ENCODE peak calls at places on chromosome 20, in seven cellular contexts. O is HCT116, W is sigmoid colon, D is breast epithelium, R is stomach, Z is SK-N-SH, F is K562. J is an unnamed sample.

GRCh38 chr20:62485062-62485700 is 9.4 kb upstream of the GATA5 start:
- DNase-seq in O (no peak), W (no peak), D (no peak), R (peak), Z (no peak), F (peak), J (no peak)

GRCh38 chr20:32623667-32624157 is 38.6 kb upstream of the NOL4L start:
- DNase-seq in O (no peak), W (no peak), D (no peak), R (peak), Z (no peak), F (no peak), J (no peak)

GRCh38 chr20:16407251-16408067 is 165.8 kb downstream of the KIF16B start:
- DNase-seq in O (no peak), W (no peak), D (no peak), R (no peak), Z (no peak), F (no peak), J (no peak)

GRCh38 chr20:37977786-37978185 is 55.5 kb downstream of the TTI1 start:
- DNase-seq in O (no peak), W (no peak), D (no peak), R (no peak), Z (no peak), F (no peak), J (no peak)

GRCh38 chr20:37571033-37571432 is 43.4 kb upstream of the BLCAP start:
- DNase-seq in O (no peak), W (no peak), D (no peak), R (peak), Z (no peak), F (no peak), J (no peak)

GRCh38 chr20:23937303-23938117 is 51.1 kb downstream of the GGTLC1 start:
- DNase-seq in O (peak), W (no peak), D (peak), R (peak), Z (peak), F (peak), J (peak)

GRCh38 chr20:577167-577791 is 32.8 kb downstream of the TCF15 start:
- DNase-seq in O (peak), W (no peak), D (no peak), R (no peak), Z (no peak), F (peak), J (peak)

GRCh38 chr20:1920252-1920651 is 25.0 kb downstream of the SIRPA start:
- DNase-seq in O (no peak), W (no peak), D (no peak), R (no peak), Z (no peak), F (no peak), J (no peak)

GRCh38 chr20:43849496-43850197 is 65.0 kb upstream of the TOX2 start:
- DNase-seq in O (no peak), W (no peak), D (no peak), R (no peak), Z (no peak), F (no peak), J (no peak)
- H3K27ac ChIP-seq in O (no peak), W (no peak), D (peak), R (peak), Z (no peak), F (no peak), J (no peak)

GRCh38 chr20:17510548-17510947 is 20.6 kb downstream of the BFSP1 start:
- DNase-seq in O (no peak), W (peak), D (no peak), R (no peak), Z (no peak), F (no peak), J (no peak)
- TF ChIP-seq POLR2AphosphoS5 in O (no peak), W (no peak), D (no peak), R (no peak), Z (no peak), F (no peak), J (no peak)

GRCh38 chr20:51945881-51946280 is 143.6 kb upstream of the SALL4 start:
- DNase-seq in O (no peak), W (no peak), D (no peak), R (no peak), Z (no peak), F (no peak), J (no peak)

GRCh38 chr20:51953731-51954340 is 151.5 kb upstream of the SALL4 start:
- DNase-seq in O (no peak), W (no peak), D (no peak), R (no peak), Z (no peak), F (no peak), J (no peak)

GRCh38 chr20:51955756-51956155 is 153.4 kb upstream of the SALL4 start:
- DNase-seq in O (no peak), W (no peak), D (no peak), R (no peak), Z (no peak), F (no peak), J (no peak)

GRCh38 chr20:51946581-51946980 is 144.3 kb upstream of the SALL4 start:
- DNase-seq in O (no peak), W (no peak), D (no peak), R (no peak), Z (no peak), F (no peak), J (no peak)

GRCh38 chr20:51950926-51951325 is 148.6 kb upstream of the SALL4 start:
- DNase-seq in O (no peak), W (no peak), D (no peak), R (no peak), Z (no peak), F (no peak), J (no peak)
- H3K27ac ChIP-seq in O (no peak), W (no peak), D (no peak), R (no peak), Z (no peak), F (no peak), J (no peak)

GRCh38 chr20:33838035-33838864 is 27.1 kb downstream of the CHMP4B start:
- DNase-seq in O (no peak), W (no peak), D (no peak), R (no peak), Z (no peak), F (no peak), J (no peak)

GRCh38 chr20:33841439-33841799 is 30.3 kb downstream of the CHMP4B start:
- DNase-seq in O (no peak), W (peak), D (no peak), R (no peak), Z (no peak), F (no peak), J (no peak)

GRCh38 chr20:33839591-33839990 is 28.4 kb downstream of the CHMP4B start:
- DNase-seq in O (no peak), W (no peak), D (no peak), R (peak), Z (peak), F (no peak), J (no peak)

GRCh38 chr20:33842346-33842745 is 31.2 kb downstream of the CHMP4B start:
- DNase-seq in O (no peak), W (peak), D (no peak), R (no peak), Z (no peak), F (no peak), J (no peak)

DNA sequence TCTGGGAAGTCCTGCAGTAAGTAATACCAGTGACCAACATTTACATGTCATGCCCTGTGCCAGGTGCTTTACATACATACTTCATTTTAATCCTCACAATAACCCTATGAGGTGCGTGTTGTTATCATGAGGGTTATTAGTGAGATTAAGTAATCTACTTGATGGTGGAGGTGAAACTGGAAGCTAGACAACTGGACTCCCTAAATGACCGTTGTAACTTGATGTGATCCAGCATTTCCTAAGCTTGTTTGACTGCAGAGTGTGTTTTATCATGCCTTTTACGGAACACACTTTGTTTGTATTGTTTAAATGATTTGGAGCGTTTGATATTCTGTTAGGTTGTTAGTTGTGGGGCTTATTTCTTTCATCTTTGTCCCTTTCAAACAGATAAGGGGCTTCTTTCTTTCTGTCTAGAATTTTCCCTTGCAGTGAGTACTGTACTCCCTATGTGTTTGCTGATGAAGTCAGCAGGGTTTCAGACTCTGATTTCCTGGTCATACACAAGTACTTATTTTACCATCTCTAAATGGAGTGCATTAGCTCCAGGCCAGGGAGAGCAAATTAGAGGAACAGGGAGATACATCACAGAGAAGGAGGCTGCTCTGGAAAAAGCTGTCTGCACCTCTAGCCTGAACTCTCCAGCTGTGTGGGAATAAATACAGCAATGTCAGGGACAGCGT is 29.8 kb downstream of the CHMP4B start:
- DNase-seq in O (no peak), W (no peak), D (no peak), R (no peak), Z (peak), F (no peak), J (no peak)
- TF ChIP-seq POLR2AphosphoS5 in O (no peak), W (no peak), D (no peak), R (no peak), Z (no peak), F (no peak), J (no peak)

GRCh38 chr20:35171438-35171752 is 477 bp upstream of the PROCR start:
- DNase-seq in O (no peak), W (no peak), D (no peak), R (no peak), Z (no peak), F (no peak), J (no peak)
- H3K27ac ChIP-seq in O (peak), W (peak), D (peak), R (peak), Z (no peak), F (no peak), J (no peak)

DNA sequence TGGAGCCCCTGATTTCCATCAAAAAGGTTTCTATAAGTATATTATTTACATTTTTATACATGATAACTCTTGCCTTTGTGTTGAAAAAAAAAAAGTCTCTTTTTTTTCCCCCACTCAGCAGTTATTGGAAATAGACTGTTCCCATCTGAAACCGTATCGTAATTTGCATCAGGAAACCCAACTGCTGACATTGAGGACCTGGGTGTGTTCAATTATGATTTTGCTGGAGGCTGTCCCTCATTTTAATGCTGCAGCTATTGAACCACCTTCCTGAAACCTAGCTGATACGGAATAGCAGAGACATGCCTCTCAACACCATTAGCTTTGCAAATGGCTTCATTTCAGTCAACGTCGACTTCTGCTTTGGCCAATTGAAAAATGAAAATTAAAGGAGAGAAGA is 98.9 kb downstream of the ZNF217 start:
- DNase-seq in O (no peak), W (no peak), D (no peak), R (no peak), Z (peak), F (no peak), J (no peak)
- TF ChIP-seq POLR2AphosphoS5 in O (no peak), W (no peak), D (no peak), R (no peak), Z (no peak), F (no peak), J (no peak)

J was measured in HL-60.